ENCODE peak calls at places on chromosome 16, in five cellular contexts. F, Z, J, E and X are unnamed samples.

GRCh38 chr16:85398050-85398451 is 215.1 kb upstream of the GSE1 start:
- DNase-seq in E (no peak), J (no peak), F (no peak), Z (no peak), X (peak; percentile 14)

GRCh38 chr16:70630960-70631745 is 15.2 kb upstream of the IL34 start:
- DNase-seq in J (no peak), Z (no peak), E (no peak), F (no peak), X (no peak)

GRCh38 chr16:73306901-73307413 is 259.0 kb upstream of the ZFHX3 start:
- DNase-seq in E (no peak), F (no peak), J (no peak), Z (no peak), X (peak; percentile 18)

GRCh38 chr16:13909872-13910303 is 10.1 kb upstream of the ERCC4 start:
- DNase-seq in F (no peak), E (no peak), J (peak; percentile 41), Z (peak; percentile 98), X (peak; percentile 89)

GRCh38 chr16:3656491-3657468 is 2.3 kb downstream of the DNASE1 start:
- DNase-seq in J (no peak), E (no peak), F (peak; percentile 53), Z (no peak), X (no peak)

GRCh38 chr16:27226476-27226875 is 23.1 kb downstream of the KDM8 start:
- DNase-seq in E (no peak), F (no peak), Z (no peak), J (no peak), X (no peak)

GRCh38 chr16:4338712-4339299 is 12.3 kb downstream of the PAM16 start:
- DNase-seq in J (no peak), F (no peak), Z (no peak), E (no peak), X (no peak)

GRCh38 chr16:56327071-56327928 is 98.0 kb downstream of the AMFR start:
- DNase-seq in F (no peak), Z (no peak), J (no peak), E (no peak), X (no peak)

GRCh38 chr16:68786685-68787418 is 49.8 kb downstream of the CDH1 start:
- DNase-seq in J (peak; percentile 79), E (no peak), F (no peak), Z (peak; percentile 64), X (no peak)

GRCh38 chr16:27314161-27314723 is 468 bp downstream of the IL4R start:
- DNase-seq in Z (peak; percentile 94), J (peak; percentile 97), E (peak; percentile 54), F (no peak), X (peak; percentile 54)

GRCh38 chr16:16067127-16067526 is 117.7 kb downstream of the ABCC1 start:
- DNase-seq in Z (no peak), J (no peak), F (no peak), E (no peak), X (no peak)

GRCh38 chr16:13950821-13951547 is 31.0 kb downstream of the ERCC4 start:
- DNase-seq in J (no peak), F (no peak), Z (no peak), E (no peak), X (no peak)

GRCh38 chr16:82425661-82426060 is 201.1 kb upstream of the CDH13 start:
- DNase-seq in F (no peak), J (no peak), Z (no peak), E (no peak), X (no peak)

GRCh38 chr16:67968440-67969285 is at the start of gene SLC12A4:
- DNase-seq in Z (peak; percentile 82), J (peak; percentile 39), F (peak; percentile 69), E (peak; percentile 84), X (peak; percentile 87)

GRCh38 chr16:1363501-1364041 is 11.8 kb downstream of the GNPTG start:
- DNase-seq in Z (peak; percentile 41), J (no peak), F (peak; percentile 40), E (peak; percentile 76), X (peak; percentile 85)

GRCh38 chr16:4212207-4212933 is 29.5 kb downstream of the SRL start:
- DNase-seq in J (no peak), F (no peak), E (no peak), Z (no peak), X (no peak)

GRCh38 chr16:12314786-12315185 is 338.3 kb downstream of the SNX29 start:
- DNase-seq in E (no peak), F (no peak), Z (no peak), J (no peak), X (no peak)

GRCh38 chr16:53673189-53673588 is 30.5 kb downstream of the RPGRIP1L start:
- DNase-seq in J (no peak), F (no peak), Z (no peak), E (no peak), X (no peak)

GRCh38 chr16:90019543-90020259 is 445 bp upstream of the DBNDD1 start:
- DNase-seq in F (peak; percentile 35), Z (no peak), J (peak; percentile 62), E (peak; percentile 58), X (peak; percentile 36)

GRCh38 chr16:17329412-17329811 is 141.3 kb downstream of the XYLT1 start:
- DNase-seq in J (no peak), F (no peak), Z (no peak), E (no peak), X (no peak)

GRCh38 chr16:52078716-52079655 is 468.0 kb downstream of the TOX3 start:
- DNase-seq in J (no peak), Z (no peak), E (no peak), F (no peak), X (no peak)

GRCh38 chr16:79798416-79799053 is 198.0 kb upstream of the MAF start:
- DNase-seq in F (no peak), Z (no peak), J (no peak), E (no peak), X (no peak)

GRCh38 chr16:1460602-1461138 is 14.2 kb downstream of the CLCN7 start:
- DNase-seq in J (no peak), F (no peak), Z (no peak), E (no peak), X (peak; percentile 67)

GRCh38 chr16:57318240-57318970 is 33.9 kb upstream of the PLLP start:
- DNase-seq in E (no peak), Z (no peak), J (no peak), F (no peak), X (no peak)

GRCh38 chr16:89449726-89450335 is 40.5 kb downstream of the ANKRD11 start:
- DNase-seq in E (no peak), Z (no peak), J (peak; percentile 21), F (no peak), X (peak; percentile 58)